ENCODE peak calls at places on chromosome 17, in ten cellular contexts. X is cerebellar cortex; A is CD4-positive, CD25-positive, alpha-beta regulatory T cell; F is posterior vena cava; U is cardiac septum; L is nucleus accumbens; Y is activated CD4-positive, CD25-positive, alpha-beta regulatory T cell treated with anti-CD3 and anti-CD28 coated beads, Interleukin-2, amount 50 U/mL, for 16 hours; I is progenitor cell of endocrine pancreas; R is T-helper 1 cell; T is activated T-cell treated with anti-CD3 and anti-CD28 coated beads for 24 hours. M is an unnamed sample.

GRCh38 chr17:1644493-1645206 is 882 bp downstream of the SCARF1 start:
- DNase-seq in X (no peak), A (no peak), F (no peak), U (peak; percentile 82), L (no peak), Y (no peak), I (no peak), R (no peak), T (no peak), M (no peak)

GRCh38 chr17:12403881-12404398 is 261.8 kb upstream of the MYOCD start:
- DNase-seq in X (no peak), A (no peak), F (no peak), U (no peak), L (no peak), Y (no peak), I (no peak), R (no peak), T (no peak), M (no peak)

GRCh38 chr17:10657123-10657522 is at the start of gene MYH3:
- DNase-seq in X (no peak), A (no peak), F (no peak), U (no peak), L (no peak), Y (no peak), I (no peak), R (no peak), T (no peak), M (no peak)

GRCh38 chr17:70073326-70073725 is 1.7 kb upstream of the KCNJ16 start:
- DNase-seq in X (no peak), A (no peak), F (no peak), U (no peak), L (no peak), Y (no peak), I (no peak), R (no peak), T (no peak), M (no peak)

GRCh38 chr17:57544381-57544780 is 200.7 kb downstream of the CCDC182 start:
- DNase-seq in X (no peak), A (no peak), F (no peak), U (no peak), L (no peak), Y (no peak), I (no peak), R (no peak), T (no peak), M (no peak)

GRCh38 chr17:63483655-63484575 is 7.1 kb downstream of the ACE start:
- DNase-seq in X (no peak), A (no peak), F (no peak), U (no peak), L (no peak), Y (no peak), I (no peak), R (no peak), T (no peak), M (no peak)

GRCh38 chr17:6913608-6914443 is 82.0 kb upstream of the ALOX12 start:
- DNase-seq in X (peak; percentile 64), A (peak; percentile 64), F (peak; percentile 87), U (peak; percentile 81), L (no peak), Y (peak; percentile 51), I (peak; percentile 53), R (peak; percentile 52), T (peak; percentile 67), M (no peak)

GRCh38 chr17:65472602-65473001 is 88.8 kb downstream of the AXIN2 start:
- DNase-seq in X (no peak), A (no peak), F (no peak), U (no peak), L (no peak), Y (no peak), I (no peak), R (no peak), T (no peak), M (no peak)

GRCh38 chr17:1532836-1533602 is 16.6 kb upstream of the INPP5K start:
- DNase-seq in X (peak; percentile 51), A (peak; percentile 51), F (no peak), U (no peak), L (no peak), Y (peak; percentile 6), I (no peak), R (peak; percentile 38), T (peak; percentile 23), M (no peak)

GRCh38 chr17:4109424-4109823 is 33.4 kb downstream of the ZZEF1 start:
- DNase-seq in X (no peak), A (no peak), F (no peak), U (no peak), L (no peak), Y (no peak), I (no peak), R (no peak), T (no peak), M (no peak)

GRCh38 chr17:31095239-31096105 is 695 bp downstream of the NF1 start:
- DNase-seq in X (peak; percentile 64), A (peak; percentile 31), F (peak; percentile 86), U (peak; percentile 77), L (no peak), Y (no peak), I (peak; percentile 51), R (peak; percentile 10), T (no peak), M (peak; percentile 44)

GRCh38 chr17:7556627-7557026 is 1.9 kb upstream of the TNFSF13 start:
- DNase-seq in X (no peak), A (no peak), F (no peak), U (no peak), L (no peak), Y (no peak), I (no peak), R (no peak), T (no peak), M (no peak)

GRCh38 chr17:71085238-71086033 is 916.1 kb downstream of the KCNJ2 start:
- DNase-seq in X (no peak), A (no peak), F (no peak), U (no peak), L (no peak), Y (no peak), I (peak; percentile 24), R (no peak), T (no peak), M (no peak)

GRCh38 chr17:50572541-50572940 is 12.0 kb downstream of the CACNA1G start:
- DNase-seq in X (no peak), A (no peak), F (no peak), U (no peak), L (no peak), Y (no peak), I (no peak), R (no peak), T (no peak), M (no peak)